ENCODE peak calls at places on chromosomes 7 and 10, in seven cellular contexts. I, P, L, J, G, B and K are unnamed samples.

GRCh38 chr10:78925800-78926319 is 142.9 kb upstream of the ZMIZ1 start:
- DNase-seq in I (no peak), P (no peak), L (peak), J (no peak), G (no peak), B (no peak), K (no peak)

GRCh38 chr10:96043895-96044580 is 655 bp downstream of the CCNJ start:
- DNase-seq in I (peak), P (peak), L (peak), J (peak), G (peak), B (no peak), K (peak)

GRCh38 chr7:66352071-66352470 is 146.9 kb downstream of the TPST1 start:
- DNase-seq in I (no peak), P (no peak), L (no peak), J (no peak), G (no peak), B (no peak), K (no peak)

GRCh38 chr10:28715246-28715645 is 37.9 kb downstream of the BAMBI start:
- DNase-seq in I (no peak), P (no peak), L (no peak), J (no peak), G (no peak), B (no peak), K (no peak)

GRCh38 chr10:11322698-11323097 is 288.8 kb downstream of the USP6NL start:
- DNase-seq in I (peak), P (no peak), L (no peak), J (no peak), G (no peak), B (no peak), K (no peak)

GRCh38 chr7:30800785-30801252 is 29.6 kb downstream of the MINDY4 start:
- DNase-seq in I (peak), P (peak), L (peak), J (peak), G (peak), B (peak), K (peak)

GRCh38 chr10:15189133-15189881 is 20.8 kb upstream of the NMT2 start:
- DNase-seq in I (no peak), P (no peak), L (no peak), J (no peak), G (no peak), B (no peak), K (no peak)

GRCh38 chr10:23315966-23316365 is 28.6 kb downstream of the C10orf67 start:
- DNase-seq in I (no peak), P (no peak), L (no peak), J (no peak), G (no peak), B (no peak), K (no peak)

GRCh38 chr7:117322741-117323584 is at the start of gene WNT2:
- DNase-seq in I (peak), P (peak), L (no peak), J (no peak), G (no peak), B (no peak), K (no peak)

GRCh38 chr7:135930565-135931423 is 46.4 kb downstream of the MTPN start:
- DNase-seq in I (no peak), P (peak), L (no peak), J (no peak), G (no peak), B (no peak), K (no peak)

GRCh38 chr10:19651549-19651948 is 164.7 kb upstream of the PLXDC2 start:
- DNase-seq in I (no peak), P (no peak), L (no peak), J (no peak), G (no peak), B (no peak), K (no peak)

GRCh38 chr7:17991866-17992648 is 35.6 kb downstream of the PRPS1L1 start:
- DNase-seq in I (peak), P (no peak), L (no peak), J (no peak), G (no peak), B (no peak), K (no peak)

GRCh38 chr7:66837007-66837406 is 84.0 kb upstream of the TMEM248 start:
- DNase-seq in I (peak), P (no peak), L (peak), J (peak), G (no peak), B (no peak), K (no peak)

GRCh38 chr10:75403144-75404022 is 1.8 kb upstream of the ZNF503 start:
- DNase-seq in I (peak), P (peak), L (no peak), J (peak), G (no peak), B (no peak), K (no peak)

GRCh38 chr10:122072491-122072890 is 83.5 kb downstream of the TACC2 start:
- DNase-seq in I (no peak), P (no peak), L (no peak), J (no peak), G (no peak), B (no peak), K (no peak)

GRCh38 chr10:75959209-75959608 is 527.8 kb downstream of the LRMDA start:
- DNase-seq in I (no peak), P (no peak), L (no peak), J (peak), G (no peak), B (no peak), K (no peak)

GRCh38 chr7:107594961-107595737 is 15.1 kb downstream of the BCAP29 start:
- DNase-seq in I (no peak), P (no peak), L (no peak), J (no peak), G (no peak), B (no peak), K (no peak)

GRCh38 chr10:62880162-62880561 is 64.0 kb upstream of the EGR2 start:
- DNase-seq in I (no peak), P (no peak), L (no peak), J (no peak), G (no peak), B (no peak), K (no peak)

GRCh38 chr7:66043681-66044497 is 31.7 kb upstream of the ASL start:
- DNase-seq in I (peak), P (no peak), L (peak), J (no peak), G (peak), B (no peak), K (peak)

GRCh38 chr7:79453558-79454324 is at the start of gene MAGI2:
- DNase-seq in I (peak), P (peak), L (no peak), J (peak), G (no peak), B (no peak), K (no peak)

GRCh38 chr7:43392638-43393037 is 190.3 kb upstream of the STK17A start:
- DNase-seq in I (peak), P (no peak), L (no peak), J (no peak), G (no peak), B (no peak), K (no peak)

GRCh38 chr10:43671659-43672555 is 23.2 kb upstream of the ZNF32 start:
- DNase-seq in I (peak), P (peak), L (peak), J (peak), G (peak), B (no peak), K (peak)

GRCh38 chr10:91901784-91902677 is 7.3 kb downstream of the FGFBP3 start:
- DNase-seq in I (no peak), P (no peak), L (peak), J (peak), G (no peak), B (no peak), K (no peak)

DNA sequence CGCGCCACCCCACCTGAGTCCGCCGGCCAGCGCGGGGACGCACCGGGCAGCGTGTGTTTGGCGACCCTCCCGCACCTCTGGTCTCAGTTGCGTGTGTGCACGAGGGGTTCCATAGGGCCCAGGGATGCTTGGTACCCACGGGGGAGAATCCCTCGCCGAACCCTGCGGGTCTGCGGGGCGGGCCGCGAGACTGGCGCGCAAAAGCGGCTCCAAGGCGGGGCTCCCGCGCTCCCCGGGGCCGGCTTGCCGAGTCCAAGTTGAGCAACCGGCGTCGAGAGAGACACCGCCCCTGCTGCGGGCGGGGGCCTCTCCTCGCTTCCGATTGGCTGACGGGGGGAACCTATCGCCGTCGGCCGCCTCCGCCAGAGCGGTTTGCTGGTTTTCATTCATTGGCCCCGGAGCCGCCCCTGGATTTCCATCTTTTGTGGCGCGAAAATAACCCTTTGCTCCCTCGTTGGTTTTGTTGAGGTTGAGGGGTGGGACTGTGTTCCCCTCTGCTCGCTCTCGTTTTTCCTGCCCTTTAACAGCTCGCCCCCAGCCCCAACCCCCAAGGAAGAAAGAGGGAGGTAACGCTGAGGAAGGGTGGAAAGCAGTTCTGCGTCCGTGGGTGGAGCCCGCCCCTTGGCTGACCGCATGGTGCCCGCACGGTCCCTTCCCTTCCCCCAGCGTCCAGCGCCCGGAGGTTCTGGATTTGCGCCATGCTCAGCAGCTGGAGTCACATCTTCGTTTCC is 4.0 kb upstream of the IGF2BP3 start:
- DNase-seq in I (peak), P (peak), L (peak), J (peak), G (peak), B (peak), K (peak)
- TF ChIP-seq POLR2AphosphoS5 in I (peak), P (peak), L (peak), J (peak), G (peak), B (peak), K (peak)

GRCh38 chr7:19754521-19755116 is 18.8 kb downstream of the TMEM196 start:
- DNase-seq in I (no peak), P (peak), L (peak), J (peak), G (no peak), B (peak), K (no peak)
- TF ChIP-seq TAF1 in I (no peak), P (no peak), L (no peak), J (no peak), G (no peak), B (no peak), K (no peak)

DNA sequence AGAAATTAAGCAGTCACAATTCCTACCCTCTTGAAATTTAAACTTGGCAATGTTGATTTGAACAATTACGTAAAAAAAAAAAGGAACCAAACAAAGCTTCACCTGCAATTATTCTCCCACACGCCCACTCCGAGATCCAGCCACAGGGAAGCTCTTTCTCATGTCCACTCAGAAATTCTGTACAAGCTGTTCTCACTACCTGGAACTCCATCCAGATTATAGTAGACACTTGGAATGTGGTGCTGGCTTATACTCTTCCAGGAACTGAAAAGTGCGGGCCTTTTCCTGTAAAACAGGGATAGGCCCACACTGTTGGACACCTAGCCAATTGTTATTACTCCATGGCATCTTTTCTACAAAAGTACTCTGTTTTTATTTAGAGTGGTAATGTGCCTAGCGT is 20.3 kb upstream of the TOMM7 start:
- DNase-seq in I (no peak), P (no peak), L (no peak), J (no peak), G (no peak), B (no peak), K (no peak)
- TF ChIP-seq POLR2AphosphoS5 in I (no peak), P (no peak), L (no peak), J (no peak), G (no peak), B (no peak), K (no peak)

DNA sequence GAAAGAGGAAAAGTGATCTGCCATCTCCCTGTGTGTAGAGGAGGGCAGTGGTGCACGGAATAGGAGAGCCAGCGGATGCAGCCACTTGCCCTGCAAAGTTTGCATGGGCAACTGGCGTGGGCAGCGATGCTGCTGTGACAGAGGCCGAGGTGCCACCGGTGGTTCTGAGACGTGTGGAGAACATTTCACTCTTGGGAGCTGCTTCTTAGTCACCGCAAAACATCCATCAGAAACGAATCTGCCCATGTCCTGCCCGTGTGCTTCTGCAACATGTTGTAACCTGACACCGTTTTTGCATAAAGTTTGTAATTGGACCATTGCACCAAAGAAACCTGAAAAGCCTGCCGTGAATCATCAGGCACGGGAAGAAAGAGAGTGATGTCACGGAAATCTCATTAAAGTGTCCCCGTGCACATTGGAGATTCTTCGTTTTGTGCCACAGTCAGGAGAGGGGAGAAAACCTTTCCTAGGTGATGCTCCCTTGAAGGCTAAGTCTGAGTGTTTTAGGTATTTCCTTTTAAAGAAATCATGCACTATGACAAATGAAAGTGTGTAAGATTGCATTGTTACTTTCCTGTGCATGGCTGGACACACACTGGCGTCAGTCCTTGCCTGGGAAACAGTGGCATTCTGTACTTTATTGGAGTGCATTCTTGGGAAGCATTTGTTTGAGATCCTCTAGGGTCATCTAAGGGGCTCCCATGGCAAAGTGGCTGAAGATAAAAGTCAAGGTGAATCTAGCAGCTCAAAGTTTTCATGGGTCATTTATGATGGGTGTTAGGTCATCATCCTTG is 302.6 kb downstream of the KLF6 start:
- DNase-seq in I (no peak), P (no peak), L (peak), J (peak), G (no peak), B (peak), K (no peak)
- TF ChIP-seq TAF1 in I (no peak), P (no peak), L (no peak), J (no peak), G (no peak), B (no peak), K (no peak)

DNA sequence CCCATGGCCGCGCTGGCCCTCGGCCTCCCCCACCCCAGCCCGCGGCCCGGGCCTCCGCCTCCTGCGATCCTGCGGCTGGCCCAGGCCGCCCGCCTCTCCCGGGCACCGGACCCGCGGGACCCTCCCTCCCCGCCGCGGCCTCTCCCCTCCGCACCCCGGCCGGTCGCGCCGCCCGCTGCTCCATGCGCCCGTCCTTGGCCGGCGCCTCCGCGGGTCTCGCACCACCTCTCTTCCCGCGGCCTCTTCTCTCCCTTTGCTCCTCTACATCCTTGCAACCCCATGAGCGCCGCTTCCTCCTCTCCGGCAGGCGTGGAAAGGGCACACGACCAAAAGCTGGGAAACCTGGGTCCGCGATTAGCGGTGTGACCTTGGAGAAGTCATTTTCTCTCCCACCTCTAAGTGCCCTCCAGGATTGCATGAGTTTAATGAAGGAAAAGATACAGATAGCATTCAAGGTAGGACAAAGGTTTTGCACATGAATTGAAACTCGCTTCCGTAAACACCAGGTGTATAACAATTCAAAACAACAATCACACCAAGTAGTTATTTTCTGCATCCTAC is 449 bp upstream of the SRPK2 start:
- DNase-seq in I (peak), P (no peak), L (no peak), J (peak), G (no peak), B (no peak), K (no peak)
- TF ChIP-seq POLR2AphosphoS5 in I (peak), P (peak), L (no peak), J (no peak), G (no peak), B (no peak), K (no peak)

GRCh38 chr10:48277093-48277492 is 2.6 kb upstream of the FRMPD2 start:
- DNase-seq in I (no peak), P (no peak), L (no peak), J (no peak), G (no peak), B (no peak), K (no peak)
- TF ChIP-seq TAF1 in I (no peak), P (no peak), L (no peak), J (no peak), G (no peak), B (no peak), K (no peak)